ENCODE peak calls at places on chromosomes 4 and X, in four cellular contexts. C is H9, Q is H1, G is mesenchymal stem cell. H is an unnamed sample.
A peak's percentile ranks its signal among the peaks of the same experiment; 100 is the strongest.

GRCh38 chr4:79831119-79831528 is 241.9 kb downstream of the ANTXR2 start:
- DNase-seq in Q (no peak), G (no peak), C (no peak), H (no peak)

GRCh38 chrX:31314921-31315320 is 243.1 kb upstream of the FTHL17 start:
- DNase-seq in G (peak; percentile 22), C (no peak), Q (no peak), H (no peak)

GRCh38 chr4:74042681-74043080 is 4.2 kb upstream of the CXCL3 start:
- DNase-seq in C (peak; percentile 39), Q (no peak), G (no peak), H (no peak)

GRCh38 chr4:119284876-119285611 is 36.9 kb downstream of the FABP2 start:
- DNase-seq in Q (no peak), G (peak; percentile 70), C (no peak), H (no peak)

GRCh38 chr4:168474660-168475320 is 5.5 kb downstream of the DDX60L start:
- DNase-seq in Q (no peak), C (no peak), G (no peak), H (no peak)

GRCh38 chr4:9994246-9994847 is 26.9 kb downstream of the SLC2A9 start:
- DNase-seq in C (no peak), G (no peak), Q (no peak), H (no peak)

GRCh38 chr4:77154074-77154473 is 2.9 kb upstream of the CCNG2 start:
- DNase-seq in C (no peak), G (no peak), Q (no peak), H (no peak)

GRCh38 chrX:7582191-7582590 is 260.8 kb upstream of the VCX start:
- DNase-seq in Q (no peak), C (no peak), G (no peak), H (no peak)

GRCh38 chr4:24598025-24598424 is 13.7 kb upstream of the DHX15 start:
- DNase-seq in Q (no peak), G (no peak), C (no peak), H (no peak)

GRCh38 chr4:144723471-144723870 is 77.5 kb downstream of the HHIP start:
- DNase-seq in G (no peak), C (no peak), Q (no peak), H (no peak)

GRCh38 chr4:163540448-163540847 is 46.0 kb downstream of the TMA16 start:
- DNase-seq in C (no peak), G (no peak), Q (no peak), H (no peak)

GRCh38 chr4:30610361-30610760 is 109.8 kb upstream of the PCDH7 start:
- DNase-seq in G (no peak), Q (no peak), C (no peak), H (no peak)

GRCh38 chr4:93409035-93409434 is 419.5 kb upstream of the ATOH1 start:
- DNase-seq in Q (no peak), G (no peak), C (no peak), H (no peak)

GRCh38 chr4:38664704-38665401 is 854 bp downstream of the KLF3 start:
- DNase-seq in C (peak; percentile 71), G (peak; percentile 73), Q (peak; percentile 59), H (peak; percentile 70)

GRCh38 chrX:79235899-79236298 is 91.4 kb downstream of the GPR174 start:
- DNase-seq in C (no peak), G (no peak), Q (no peak), H (no peak)

GRCh38 chr4:3740256-3740655 is 25.9 kb upstream of the ADRA2C start:
- DNase-seq in C (no peak), G (no peak), Q (no peak), H (no peak)

GRCh38 chrX:154396948-154397887 is 959 bp upstream of the RPL10 start:
- DNase-seq in C (peak; percentile 63), G (peak; percentile 79), Q (peak; percentile 72), H (no peak)

GRCh38 chrX:13688384-13688771 is 550 bp upstream of the RAB9A start:
- DNase-seq in Q (no peak), C (no peak), G (no peak), H (no peak)

GRCh38 chr4:6663596-6664393 is 23.3 kb downstream of the MRFAP1 start:
- DNase-seq in C (no peak), Q (no peak), G (no peak), H (no peak)

GRCh38 chr4:74544655-74545361 is 99.9 kb downstream of the AREG start:
- DNase-seq in Q (no peak), C (no peak), G (no peak), H (no peak)

GRCh38 chr4:68463796-68464195 is 16.5 kb downstream of the TMPRSS11E start:
- DNase-seq in Q (no peak), C (no peak), G (no peak), H (no peak)

GRCh38 chr4:56674984-56675383 is 6.1 kb downstream of the HOPX start:
- DNase-seq in G (no peak), C (no peak), Q (no peak), H (no peak)

GRCh38 chr4:94363136-94363655 is 20.6 kb upstream of the HPGDS start:
- DNase-seq in C (no peak), Q (no peak), G (no peak), H (no peak)

GRCh38 chr4:5960197-5960880 is 57.9 kb downstream of the C4orf50 start:
- DNase-seq in C (no peak), G (no peak), Q (peak; percentile 38), H (no peak)

GRCh38 chr4:141501395-141501794 is 135.0 kb upstream of the IL15 start:
- DNase-seq in Q (no peak), C (no peak), G (no peak), H (no peak)

GRCh38 chrX:107845625-107846024 is 20.0 kb downstream of the MID2 start:
- DNase-seq in G (no peak), C (no peak), Q (no peak), H (no peak)

GRCh38 chr4:79281577-79282359 is 44.1 kb downstream of the NAA11 start:
- DNase-seq in C (peak; percentile 26), Q (no peak), G (peak; percentile 19), H (peak; percentile 79)

GRCh38 chr4:16079046-16079445 is 4.8 kb downstream of the PROM1 start:
- DNase-seq in C (no peak), Q (no peak), G (peak; percentile 56), H (no peak)

DNA sequence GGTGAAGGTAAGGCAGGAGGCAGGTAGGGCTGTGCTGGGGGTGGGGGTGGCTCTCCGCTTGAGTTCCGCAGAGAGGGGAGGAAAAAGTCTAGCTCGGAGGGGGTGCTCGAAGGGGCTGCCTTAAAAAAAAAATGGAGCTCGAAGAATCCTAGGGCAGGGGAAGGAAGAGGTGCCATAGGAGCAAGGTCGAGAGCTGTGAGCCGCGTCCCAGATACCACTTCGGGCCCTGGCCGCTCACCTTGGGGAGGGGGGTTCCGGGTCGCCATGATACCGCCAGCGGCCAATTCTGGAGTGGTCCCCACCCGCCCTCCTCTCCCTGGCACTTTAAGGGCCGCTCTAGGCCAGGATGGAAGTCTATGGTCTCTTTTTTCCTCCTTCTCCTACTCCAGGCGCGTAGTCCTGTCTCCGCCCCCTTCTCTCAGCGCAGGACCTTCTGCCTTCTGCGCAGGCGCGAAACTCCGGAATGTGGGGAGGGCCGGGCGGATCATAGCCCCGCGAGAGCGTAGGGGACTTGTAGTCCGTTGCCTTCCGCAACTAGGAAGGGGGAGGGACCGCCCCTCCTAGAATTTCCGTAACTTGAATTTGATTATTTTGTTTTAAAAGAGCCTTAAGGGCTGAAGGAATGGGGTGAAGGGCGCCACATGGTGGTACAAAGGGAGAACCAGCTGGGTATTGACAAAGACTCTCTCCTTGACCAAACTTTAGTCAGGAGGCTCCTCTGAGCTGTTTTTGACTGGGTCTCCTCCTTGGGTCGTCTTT is at the start of gene FUNDC1:
- DNase-seq in Q (peak; percentile 89), G (peak; percentile 92), C (peak; percentile 96), H (peak; percentile 86)
- H2BK120ac ChIP-seq in Q (no peak within 1 kb of the TSS), G (peak within 1 kb of the TSS; percentile 49), C (no peak within 1 kb of the TSS), H (no peak within 1 kb of the TSS)

GRCh38 chr4:111323916-111324315 is 701.0 kb upstream of the PITX2 start:
- DNase-seq in C (no peak), G (peak; percentile 16), Q (no peak), H (no peak)
- H2BK15ac ChIP-seq in C (no peak overlapping the region), G (no peak overlapping the region), Q (no peak overlapping the region), H (no peak overlapping the region)

GRCh38 chrX:105822138-105823091 is at the start of gene NRK:
- DNase-seq in G (peak; percentile 56), Q (peak; percentile 63), C (peak; percentile 51), H (no peak)
- H2BK12ac ChIP-seq in G (peak within 1 kb of the TSS; percentile 83), Q (no peak within 1 kb of the TSS), C (no peak within 1 kb of the TSS), H (no peak within 1 kb of the TSS)

GRCh38 chrX:121256653-121257052 is 209.2 kb downstream of the GLUD2 start:
- DNase-seq in G (no peak), C (no peak), Q (no peak), H (no peak)
- H2BK120ac ChIP-seq in G (no peak overlapping the region), C (no peak overlapping the region), Q (no peak overlapping the region), H (no peak overlapping the region)

H was measured in neuronal stem cell.